ENCODE peak calls at places on chromosome 5, in nine cellular contexts. W, X, S, P, V, A, J, L and T are unnamed samples.
A peak's percentile ranks its signal among the peaks of the same experiment; 100 is the strongest.

GRCh38 chr5:78615697-78616096 is 32.9 kb downstream of the LHFPL2 start:
- DNase-seq in W (no peak), X (no peak), S (no peak), P (no peak), V (no peak), A (no peak), J (no peak), L (no peak), T (no peak)

GRCh38 chr5:59460368-59461153 is 433.0 kb downstream of the PDE4D start:
- DNase-seq in W (no peak), X (no peak), S (no peak), P (no peak), V (no peak), A (no peak), J (peak; percentile 39), L (no peak), T (no peak)

GRCh38 chr5:159186319-159186718 is 23.0 kb downstream of the RNF145 start:
- DNase-seq in W (no peak), X (no peak), S (no peak), P (no peak), V (no peak), A (no peak), J (no peak), L (no peak), T (no peak)

GRCh38 chr5:149988126-149988525 is 12.3 kb downstream of the TIGD6 start:
- DNase-seq in W (no peak), X (no peak), S (no peak), P (no peak), V (no peak), A (no peak), J (no peak), L (no peak), T (no peak)

GRCh38 chr5:10678236-10678635 is 82.8 kb downstream of the DAP start:
- DNase-seq in W (no peak), X (no peak), S (no peak), P (no peak), V (no peak), A (no peak), J (no peak), L (no peak), T (peak; percentile 21)

GRCh38 chr5:30765227-30765626 is 428.3 kb upstream of the CDH6 start:
- DNase-seq in W (no peak), X (no peak), S (no peak), P (no peak), V (no peak), A (no peak), J (no peak), L (no peak), T (no peak)

GRCh38 chr5:125196479-125197183 is 450.2 kb upstream of the ZNF608 start:
- DNase-seq in W (no peak), X (no peak), S (no peak), P (no peak), V (no peak), A (no peak), J (peak; percentile 57), L (no peak), T (peak; percentile 28)

GRCh38 chr5:39198080-39198479 is 21.3 kb downstream of the FYB1 start:
- DNase-seq in W (no peak), X (no peak), S (no peak), P (no peak), V (no peak), A (no peak), J (no peak), L (no peak), T (no peak)

GRCh38 chr5:129172561-129172960 is 78.0 kb downstream of the ISOC1 start:
- DNase-seq in W (no peak), X (no peak), S (no peak), P (no peak), V (no peak), A (no peak), J (no peak), L (no peak), T (no peak)

GRCh38 chr5:108345541-108346171 is 36.2 kb downstream of the FBXL17 start:
- DNase-seq in W (no peak), X (no peak), S (no peak), P (no peak), V (peak; percentile 13), A (no peak), J (no peak), L (no peak), T (no peak)
- TF ChIP-seq CTCF in W (peak; percentile 7), X (no peak), S (peak; percentile 53), P (peak; percentile 72), V (peak; percentile 42), A (peak; percentile 38), J (peak; percentile 56), L (peak; percentile 43), T (peak; percentile 40)

DNA sequence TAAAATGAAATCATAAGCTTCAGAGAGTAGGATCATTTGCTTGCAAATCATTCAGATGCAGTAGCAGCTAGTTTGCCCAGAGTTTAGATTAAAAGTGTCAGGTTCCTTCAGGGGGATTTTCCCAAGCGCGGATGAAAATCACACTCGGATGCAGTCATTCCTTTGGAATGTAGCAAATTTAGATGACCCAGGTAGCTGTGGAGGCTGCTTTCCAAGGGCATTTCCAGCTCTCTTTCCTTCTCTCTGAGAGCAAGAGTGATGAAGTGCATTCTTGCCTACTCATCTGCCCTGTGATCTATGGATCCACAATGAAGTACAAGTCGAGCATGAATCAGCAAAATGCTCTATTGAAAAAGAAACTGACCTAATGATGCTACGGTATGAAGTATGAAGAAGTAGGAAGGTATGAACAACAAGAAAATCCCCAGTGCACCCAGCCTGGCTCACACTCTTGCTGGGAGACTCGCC is 200.2 kb downstream of the PLK2 start:
- DNase-seq in W (no peak), X (no peak), S (no peak), P (no peak), V (peak; percentile 91), A (no peak), J (no peak), L (no peak), T (no peak)
- H3K4me3 ChIP-seq in W (no peak overlapping the region), X (no peak overlapping the region), S (no peak overlapping the region), P (no peak overlapping the region), V (peak overlapping the region; percentile 11), A (peak overlapping the region; percentile 39), J (no peak overlapping the region), L (no peak overlapping the region), T (no peak overlapping the region)

GRCh38 chr5:96957125-96958041 is 21.5 kb downstream of the LNPEP start:
- DNase-seq in W (no peak), X (no peak), S (no peak), P (no peak), V (no peak), A (no peak), J (no peak), L (no peak), T (no peak)
- H3K27ac ChIP-seq in W (no peak overlapping the region), X (no peak overlapping the region), S (no peak overlapping the region), P (peak overlapping the region; percentile 7), V (no peak overlapping the region), A (peak overlapping the region; percentile 47), J (no peak overlapping the region), L (peak overlapping the region; percentile 9), T (no peak overlapping the region)

GRCh38 chr5:148347706-148348105 is 12.3 kb downstream of the SPINK9 start:
- DNase-seq in W (no peak), X (no peak), S (no peak), P (no peak), V (no peak), A (no peak), J (no peak), L (no peak), T (no peak)

GRCh38 chr5:148352696-148353095 is 17.3 kb downstream of the SPINK9 start:
- DNase-seq in W (no peak), X (no peak), S (no peak), P (no peak), V (no peak), A (no peak), J (no peak), L (no peak), T (no peak)

GRCh38 chr5:148353634-148354033 is 18.3 kb downstream of the SPINK9 start:
- DNase-seq in W (no peak), X (no peak), S (no peak), P (no peak), V (no peak), A (no peak), J (no peak), L (no peak), T (no peak)
- TF ChIP-seq CTCF in W (no peak), X (no peak), S (no peak), P (no peak), V (no peak), A (no peak), J (no peak), L (no peak), T (no peak)

GRCh38 chr5:3604501-3604900 is 8.9 kb downstream of the IRX1 start:
- DNase-seq in W (no peak), X (no peak), S (no peak), P (no peak), V (no peak), A (no peak), J (no peak), L (no peak), T (no peak)

GRCh38 chr5:3600106-3600997 is 4.7 kb downstream of the IRX1 start:
- DNase-seq in W (no peak), X (no peak), S (no peak), P (no peak), V (no peak), A (no peak), J (no peak), L (no peak), T (no peak)

GRCh38 chr5:3601060-3601710 is 5.6 kb downstream of the IRX1 start:
- DNase-seq in W (no peak), X (no peak), S (no peak), P (no peak), V (no peak), A (no peak), J (no peak), L (no peak), T (no peak)

GRCh38 chr5:3602713-3603502 is 7.3 kb downstream of the IRX1 start:
- DNase-seq in W (peak; percentile 39), X (no peak), S (no peak), P (no peak), V (no peak), A (no peak), J (peak; percentile 55), L (peak; percentile 68), T (no peak)

GRCh38 chr5:3601929-3602712 is 6.5 kb downstream of the IRX1 start:
- DNase-seq in W (no peak), X (no peak), S (no peak), P (no peak), V (no peak), A (no peak), J (no peak), L (no peak), T (no peak)
- H3K4me3 ChIP-seq in W (no peak overlapping the region), X (no peak overlapping the region), S (no peak overlapping the region), P (no peak overlapping the region), V (no peak overlapping the region), A (no peak overlapping the region), J (peak overlapping the region; percentile 12), L (no peak overlapping the region), T (no peak overlapping the region)